ENCODE peak calls at places on chromosome 17, in five cellular contexts. C is IMR-90; M is CD8-positive, alpha-beta memory T cell; S is CD4-positive, CD25-positive, alpha-beta regulatory T cell; D is CD4-positive, alpha-beta memory T cell. U is an unnamed sample. For H3K4me1, the result is how much of the 10 kb centered on the place peaks cover.

GRCh38 chr17:77042688-77043330 is 98.0 kb upstream of the SEC14L1 start:
- DNase-seq in C (no peak), M (no peak), S (no peak), D (no peak), U (no peak)

GRCh38 chr17:19651461-19652238 is 3.1 kb downstream of the ALDH3A2 start:
- DNase-seq in C (no peak), D (no peak), M (no peak), S (no peak), U (no peak)

GRCh38 chr17:45653616-45654015 is 130.5 kb upstream of the CRHR1 start:
- DNase-seq in D (no peak), S (no peak), M (no peak), C (no peak), U (no peak)

GRCh38 chr17:76000016-76000754 is 470 bp upstream of the CDK3 start:
- DNase-seq in C (peak), M (peak), S (peak), D (peak), U (peak)

GRCh38 chr17:36221187-36221586 is 10.3 kb downstream of the CCL4L2 start:
- DNase-seq in S (no peak), D (no peak), C (no peak), M (no peak), U (no peak)

GRCh38 chr17:79379700-79380099 is 231.2 kb downstream of the RBFOX3 start:
- DNase-seq in M (no peak), C (no peak), S (no peak), D (no peak), U (no peak)

GRCh38 chr17:76523084-76524037 is 14.1 kb downstream of the CYGB start:
- DNase-seq in C (peak), M (peak), D (peak), S (peak), U (peak)

GRCh38 chr17:39939588-39940419 is 12.3 kb downstream of the LRRC3C start:
- DNase-seq in C (peak), M (peak), D (peak), S (no peak), U (peak)

DNA sequence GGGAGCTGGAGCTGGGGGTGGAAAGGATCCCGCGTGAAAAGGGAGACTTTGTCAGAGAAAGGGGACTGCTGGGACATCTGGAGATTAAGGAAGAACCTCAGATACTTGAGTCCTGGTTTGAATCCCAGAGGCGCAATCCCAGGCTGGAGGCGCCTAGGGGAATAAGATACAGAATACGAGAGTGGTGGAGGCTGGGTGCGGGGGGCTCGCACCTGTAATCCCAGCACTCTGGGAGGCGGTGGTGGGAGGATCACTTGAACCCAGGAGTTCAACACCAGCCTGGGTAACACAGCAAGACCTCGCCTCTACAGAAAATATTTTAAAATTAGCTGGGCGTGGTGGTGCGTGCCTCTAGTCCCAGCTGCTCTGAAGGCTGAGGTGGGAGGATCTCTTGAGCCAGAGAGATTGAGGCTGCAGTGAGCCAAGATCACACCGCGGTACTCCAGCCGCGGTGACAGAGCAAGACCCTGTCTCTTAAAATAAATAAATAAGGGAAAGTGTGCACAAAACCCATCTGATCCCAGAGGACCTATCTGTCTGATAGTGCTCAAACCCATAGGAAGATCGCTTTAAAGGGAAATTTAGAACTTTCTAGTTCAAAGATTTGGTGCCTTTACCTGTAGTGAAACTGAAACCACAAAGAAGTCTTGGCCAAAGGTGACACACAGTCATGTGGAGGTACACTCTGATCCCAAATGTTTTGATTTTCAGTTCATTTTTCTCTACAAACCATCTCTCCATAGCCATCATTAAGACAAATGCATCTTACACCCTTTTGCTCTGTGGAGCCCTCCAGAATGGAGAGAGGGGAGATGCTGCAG is 625 bp upstream of the SCRN2 start:
- DNase-seq in S (no peak), M (no peak), C (no peak), D (no peak), U (no peak)
- H3K4me3 ChIP-seq in S (no peak), M (peak), C (peak), D (no peak), U (peak)

GRCh38 chr17:34257299-34257985 is 2.4 kb downstream of the CCL2 start:
- DNase-seq in D (no peak), C (peak), M (no peak), S (no peak), U (no peak)
- H3K4me1 ChIP-seq in D (under half), C (under half), M (under half), S (under half), U (under half)

GRCh38 chr17:17846003-17846402 is 9.2 kb upstream of the SREBF1 start:
- DNase-seq in M (no peak), D (no peak), C (no peak), S (no peak), U (no peak)
- H3K27ac ChIP-seq in M (no peak), D (no peak), C (no peak), S (no peak), U (no peak)

GRCh38 chr17:58248955-58249269 is 10.5 kb downstream of the LPO start:
- DNase-seq in D (no peak), S (no peak), M (no peak), C (no peak), U (no peak)
- H3K4me3 ChIP-seq in D (no peak), S (no peak), M (peak), C (peak), U (peak)

U was measured in naive thymus-derived CD4-positive, alpha-beta T cell.